ENCODE peak calls at places on chromosomes 11 and 22, in five cellular contexts. V, P, K, H and D are unnamed samples.

GRCh38 chr11:13917269-13917668 is 45.3 kb upstream of the SPON1 start:
- DNase-seq in V (no peak), K (no peak), H (no peak), P (no peak), D (no peak)

GRCh38 chr11:101706541-101706940 is 122.7 kb upstream of the TRPC6 start:
- DNase-seq in K (no peak), V (peak), H (no peak), P (no peak), D (no peak)

GRCh38 chr11:105878510-105878909 is 143.5 kb downstream of the MSANTD4 start:
- DNase-seq in V (no peak), H (no peak), K (no peak), P (no peak), D (no peak)

GRCh38 chr22:20584872-20585639 is 77.6 kb downstream of the MED15 start:
- DNase-seq in P (no peak), K (no peak), V (no peak), H (no peak), D (no peak)

GRCh38 chr22:42314709-42315391 is 44.4 kb upstream of the TCF20 start:
- DNase-seq in V (no peak), H (no peak), P (no peak), K (no peak), D (no peak)

GRCh38 chr11:2268911-2269600 is 1.3 kb downstream of the ASCL2 start:
- DNase-seq in P (no peak), V (no peak), K (peak), H (no peak), D (peak)

GRCh38 chr11:34406413-34406812 is 32.3 kb upstream of the CAT start:
- DNase-seq in K (no peak), V (no peak), P (no peak), H (no peak), D (no peak)

GRCh38 chr22:39917776-39918493 is 17.1 kb downstream of the GRAP2 start:
- DNase-seq in P (no peak), V (no peak), K (no peak), H (no peak), D (no peak)

GRCh38 chr11:76781046-76781801 is 1.9 kb upstream of the TSKU start:
- DNase-seq in P (no peak), H (no peak), K (no peak), V (no peak), D (no peak)

GRCh38 chr11:1757861-1758610 is 5.7 kb downstream of the CTSD start:
- DNase-seq in P (peak), K (no peak), H (no peak), V (no peak), D (no peak)

GRCh38 chr22:17285661-17286060 is 66.4 kb upstream of the ADA2 start:
- DNase-seq in H (no peak), P (no peak), K (no peak), V (no peak), D (no peak)

GRCh38 chr22:45620707-45621106 is 50.9 kb upstream of the ATXN10 start:
- DNase-seq in V (no peak), K (no peak), P (no peak), H (no peak), D (no peak)

GRCh38 chr22:46410291-46410808 is 74.8 kb downstream of the TRMU start:
- DNase-seq in P (peak), V (no peak), H (no peak), K (no peak), D (no peak)

GRCh38 chr11:27926981-27927481 is 180.9 kb downstream of the KIF18A start:
- DNase-seq in P (no peak), K (no peak), H (peak), V (peak), D (no peak)

GRCh38 chr11:59667812-59668187 is 1.0 kb downstream of the PATL1 start:
- DNase-seq in K (peak), H (no peak), P (no peak), V (no peak), D (no peak)

GRCh38 chr11:59668188-59668949 is 468 bp downstream of the PATL1 start:
- DNase-seq in V (peak), K (peak), P (peak), H (peak), D (peak)

GRCh38 chr11:59666969-59667368 is 1.9 kb downstream of the PATL1 start:
- DNase-seq in P (no peak), H (no peak), V (peak), K (no peak), D (no peak)

GRCh38 chr11:59668950-59669610 is at the start of gene PATL1:
- DNase-seq in V (peak), K (peak), P (peak), H (peak), D (peak)

DNA sequence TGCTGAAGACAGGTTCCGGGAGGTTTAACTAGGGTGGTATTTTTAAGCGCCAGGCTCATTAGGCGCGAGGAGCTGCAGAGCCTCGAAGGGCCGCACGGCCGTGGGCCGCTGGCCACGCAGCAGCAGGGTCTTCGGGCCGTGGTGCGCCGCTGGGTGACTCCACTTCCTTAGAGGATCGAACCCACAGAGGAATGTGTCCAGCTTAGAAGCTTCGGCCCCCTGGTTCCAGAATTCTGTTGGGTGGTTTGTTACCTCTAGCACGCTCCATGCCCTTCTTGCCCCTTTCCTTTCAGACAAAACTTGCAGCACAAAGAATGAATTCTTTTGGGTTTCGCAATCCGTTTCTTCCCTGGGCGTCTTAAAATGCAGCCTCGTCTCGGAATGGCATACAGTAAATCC is 773 bp upstream of the PATL1 start:
- DNase-seq in P (peak), H (peak), V (no peak), K (no peak), D (peak)
- TF ChIP-seq CTCF in P (no peak), H (no peak), V (no peak), K (no peak), D (no peak)

GRCh38 chr11:132300283-132300682 is 929.9 kb downstream of the NTM start:
- DNase-seq in P (peak), K (peak), H (no peak), V (no peak), D (no peak)
- TF ChIP-seq CTCF in P (peak), K (peak), H (peak), V (peak), D (no peak)

GRCh38 chr11:22192642-22193347 is at the start of gene ANO5:
- DNase-seq in V (no peak), H (no peak), K (peak), P (peak), D (peak)

GRCh38 chr11:22193348-22194051 is 615 bp downstream of the ANO5 start:
- DNase-seq in H (no peak), V (no peak), P (peak), K (peak), D (peak)

GRCh38 chr11:22189660-22190059 is 3.2 kb upstream of the ANO5 start:
- DNase-seq in H (no peak), V (no peak), K (no peak), P (no peak), D (no peak)

GRCh38 chr11:22190827-22191463 is 1.9 kb upstream of the ANO5 start:
- DNase-seq in H (no peak), K (no peak), V (no peak), P (no peak), D (no peak)

GRCh38 chr11:22192289-22192641 is 620 bp upstream of the ANO5 start:
- DNase-seq in K (peak), P (no peak), V (no peak), H (no peak), D (no peak)
- TF ChIP-seq CTCF in K (peak), P (peak), V (no peak), H (no peak), D (no peak)

DNA sequence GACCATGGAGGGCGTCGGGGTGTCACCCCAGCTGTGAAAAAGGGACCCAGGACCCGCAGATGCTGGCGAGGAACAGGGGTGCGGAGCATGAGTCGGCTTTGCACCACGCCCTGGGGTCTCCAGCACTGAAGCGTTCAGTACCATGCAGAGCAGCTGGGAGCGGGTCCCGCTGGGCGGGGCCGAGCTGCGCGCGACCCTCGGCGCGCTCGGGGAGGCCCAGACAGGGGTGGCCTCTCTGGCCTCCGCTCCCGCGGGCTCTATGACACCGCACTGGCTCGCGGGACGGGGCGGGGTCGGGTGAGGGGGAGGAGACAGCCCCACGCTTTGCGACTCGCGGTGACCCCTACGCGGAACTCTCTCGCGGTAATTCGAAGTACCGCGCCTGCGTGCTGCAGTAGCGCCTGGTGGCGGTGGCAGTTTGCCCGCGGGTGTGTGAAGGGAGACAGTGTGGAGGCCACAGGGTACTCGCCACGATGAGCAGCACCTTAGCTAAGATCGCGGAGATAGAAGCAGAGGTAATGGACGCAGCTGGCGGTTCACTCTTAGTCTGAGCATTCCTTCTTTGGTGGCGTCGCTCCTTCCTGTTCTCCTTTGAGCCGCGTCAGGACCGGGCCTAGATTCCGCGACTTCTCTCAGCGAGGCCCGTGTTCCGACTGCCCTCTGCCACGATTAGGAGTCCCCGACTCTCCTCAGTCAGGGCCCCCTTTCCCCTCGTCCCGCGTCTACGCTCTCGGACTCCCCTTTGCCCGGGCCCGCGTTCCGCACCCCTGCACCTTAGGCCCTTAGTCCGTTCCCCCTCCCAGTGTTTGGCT is at the start of gene DRG1:
- DNase-seq in K (peak), V (peak), P (peak), H (peak), D (peak)
- TF ChIP-seq CTCF in K (no peak), V (no peak), P (no peak), H (peak), D (no peak)

GRCh38 chr11:120333801-120334200 is 2.4 kb upstream of the ARHGEF12 start:
- DNase-seq in K (no peak), H (no peak), P (no peak), V (no peak), D (no peak)

GRCh38 chr11:120334332-120334731 is 1.9 kb upstream of the ARHGEF12 start:
- DNase-seq in H (no peak), P (no peak), V (no peak), K (no peak), D (no peak)

GRCh38 chr11:120331301-120331966 is 4.8 kb upstream of the ARHGEF12 start:
- DNase-seq in K (no peak), H (peak), V (peak), P (no peak), D (no peak)

GRCh38 chr11:120334894-120335462 is 1.2 kb upstream of the ARHGEF12 start:
- DNase-seq in P (peak), K (peak), H (peak), V (peak), D (no peak)

GRCh38 chr11:120332822-120333716 is 3.1 kb upstream of the ARHGEF12 start:
- DNase-seq in P (no peak), K (no peak), V (peak), H (no peak), D (no peak)
- TF ChIP-seq CTCF in P (no peak), K (no peak), V (no peak), H (no peak), D (no peak)